ENCODE peak calls at places on chromosomes 2 and 18, in five cellular contexts. R is endodermal cell, Y is stomach, C is astrocyte, V is breast epithelium. K is an unnamed sample.

GRCh38 chr2:44652701-44653100 is 288.8 kb upstream of the SIX3 start:
- DNase-seq in R (no peak), Y (no peak), C (no peak), V (no peak), K (no peak)

GRCh38 chr2:157194097-157194688 is 63.3 kb upstream of the GALNT5 start:
- DNase-seq in R (no peak), Y (no peak), C (peak), V (no peak), K (no peak)

GRCh38 chr2:156192468-156192867 is 140.1 kb downstream of the NR4A2 start:
- DNase-seq in R (no peak), Y (no peak), C (no peak), V (no peak), K (no peak)

GRCh38 chr18:77055429-77056310 is 76.9 kb downstream of the MBP start:
- DNase-seq in R (no peak), Y (peak), C (no peak), V (no peak), K (no peak)

GRCh38 chr2:9739508-9739907 is 103.8 kb upstream of the TAF1B start:
- DNase-seq in R (no peak), Y (peak), C (no peak), V (no peak), K (no peak)

GRCh38 chr2:383888-384287 is 96.0 kb upstream of the ALKAL2 start:
- DNase-seq in R (no peak), Y (no peak), C (no peak), V (no peak), K (no peak)

GRCh38 chr2:96065381-96065930 is 30.7 kb upstream of the GPAT2 start:
- DNase-seq in R (no peak), Y (no peak), C (no peak), V (no peak), K (no peak)

GRCh38 chr2:86393521-86394490 is 47.4 kb upstream of the KDM3A start:
- DNase-seq in R (no peak), Y (peak), C (peak), V (no peak), K (no peak)

GRCh38 chr18:28581503-28582169 is 404.7 kb upstream of the CDH2 start:
- DNase-seq in R (no peak), Y (no peak), C (peak), V (no peak), K (no peak)

GRCh38 chr18:46946656-46947282 is 29.4 kb downstream of the KATNAL2 start:
- DNase-seq in R (peak), Y (peak), C (peak), V (peak), K (peak)

GRCh38 chr2:15797946-15798281 is 142.4 kb upstream of the MYCN start:
- DNase-seq in R (no peak), Y (no peak), C (no peak), V (no peak), K (no peak)

GRCh38 chr18:9736942-9737813 is 29.1 kb downstream of the RAB31 start:
- DNase-seq in R (no peak), Y (no peak), C (peak), V (no peak), K (no peak)

GRCh38 chr2:237561221-237561620 is 5.2 kb upstream of the PRLH start:
- DNase-seq in R (no peak), Y (no peak), C (no peak), V (no peak), K (no peak)

DNA sequence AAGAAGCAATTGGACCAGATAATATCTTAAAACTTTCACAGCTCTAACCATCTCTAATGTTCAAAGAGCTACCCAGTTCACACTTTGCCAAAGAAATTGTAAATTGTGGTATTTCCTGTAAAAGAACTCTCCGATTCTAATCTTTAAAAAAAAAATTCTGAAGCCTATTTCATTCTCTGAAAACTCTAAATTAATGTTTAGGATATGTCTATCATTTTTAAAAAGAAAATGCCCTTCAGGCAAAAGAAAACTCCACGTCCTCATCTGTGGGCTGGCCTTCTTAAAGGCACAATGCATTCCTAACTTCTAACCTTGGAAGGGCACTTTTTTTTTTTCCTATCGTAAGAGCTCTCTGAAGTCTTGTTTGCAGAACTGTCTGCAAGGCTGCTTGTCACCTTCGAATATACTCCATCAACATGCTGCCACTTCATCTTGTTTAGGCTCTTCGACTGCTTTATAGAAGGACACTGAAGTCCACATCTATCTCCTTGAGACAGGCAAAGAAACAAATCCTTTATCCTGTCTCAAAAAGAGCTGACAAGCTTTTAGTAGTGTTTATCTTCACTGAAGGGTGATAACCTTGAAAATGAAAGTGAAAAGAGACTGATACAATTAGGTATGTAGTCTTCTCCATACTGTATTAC is 124.3 kb upstream of the SLC39A10 start:
- DNase-seq in R (no peak), Y (no peak), C (peak), V (no peak), K (no peak)
- H3K27ac ChIP-seq in R (no peak), Y (peak), C (peak), V (no peak), K (no peak)

DNA sequence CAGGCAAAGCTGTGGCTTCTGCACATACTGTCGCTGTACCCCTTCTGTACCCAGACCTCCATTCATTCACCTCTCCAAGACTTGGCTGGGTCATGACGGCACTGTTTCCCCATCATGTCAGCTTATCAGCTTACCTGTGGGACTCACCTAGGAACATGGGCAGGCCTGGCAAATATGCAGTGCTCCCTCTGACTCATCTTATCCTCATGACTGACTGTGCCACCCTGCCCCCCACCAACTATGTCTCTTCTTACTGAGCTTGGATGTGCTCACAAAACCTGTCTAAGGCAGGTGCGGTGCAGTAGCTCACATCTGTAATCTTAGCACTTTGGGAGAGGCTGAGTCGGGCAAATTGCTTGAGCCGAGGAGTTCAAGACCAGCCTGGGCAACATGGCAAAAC is 152.4 kb downstream of the MGAT5 start:
- DNase-seq in R (no peak), Y (peak), C (no peak), V (no peak), K (no peak)
- H3K27ac ChIP-seq in R (no peak), Y (peak), C (no peak), V (no peak), K (no peak)

GRCh38 chr2:26243643-26244478 is 571 bp downstream of the HADHA start:
- DNase-seq in R (no peak), Y (peak), C (peak), V (no peak), K (peak)
- H3K27ac ChIP-seq in R (peak), Y (peak), C (peak), V (peak), K (peak)

GRCh38 chr2:49516427-49516826 is 362.1 kb upstream of the FSHR start:
- DNase-seq in R (no peak), Y (no peak), C (no peak), V (no peak), K (no peak)
- H3K27ac ChIP-seq in R (no peak), Y (no peak), C (no peak), V (no peak), K (no peak)

DNA sequence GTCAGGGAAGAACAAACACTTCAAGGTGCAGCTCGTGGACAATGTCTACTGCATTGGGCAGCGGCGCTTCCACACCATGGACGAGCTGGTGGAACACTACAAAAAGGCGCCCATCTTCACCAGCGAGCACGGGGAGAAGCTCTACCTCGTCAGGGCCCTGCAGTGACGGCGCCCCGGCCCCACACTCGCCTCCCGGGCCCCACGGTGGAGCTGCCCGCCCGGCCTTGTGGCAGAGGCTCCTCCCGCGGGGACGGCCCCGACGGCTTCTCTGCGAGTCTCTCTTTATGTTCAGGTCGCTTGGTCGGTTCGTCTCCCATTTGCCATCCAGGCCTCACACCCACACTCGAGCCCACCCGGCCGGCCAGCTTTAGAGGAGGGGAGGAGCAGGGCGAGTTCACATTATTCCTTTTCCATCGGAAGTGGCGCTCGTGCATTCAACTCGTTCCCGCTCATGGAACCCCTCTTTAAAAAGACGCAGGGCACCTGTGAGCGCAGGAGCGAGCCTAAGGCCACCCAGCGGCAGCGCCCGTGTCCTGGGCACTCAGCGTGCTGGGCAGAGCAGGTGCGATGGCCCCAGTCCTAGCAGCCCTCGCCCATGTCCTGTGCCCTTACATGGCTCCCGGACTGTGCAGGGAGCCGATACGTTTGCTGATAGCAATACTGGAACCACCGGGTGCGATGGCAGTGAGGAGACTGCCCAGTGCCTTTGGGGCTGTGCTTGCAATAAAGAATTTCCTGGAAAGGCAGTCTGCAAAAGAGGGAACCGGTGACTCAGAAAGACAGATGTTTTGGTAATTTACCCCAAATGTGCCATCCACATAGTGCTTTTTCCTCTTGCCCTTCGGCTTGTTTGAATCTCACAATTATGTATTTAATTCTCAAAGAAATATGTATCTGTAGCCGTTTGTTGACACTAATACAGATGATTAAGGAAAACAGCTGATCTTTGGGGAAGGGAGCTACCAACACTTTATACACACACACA is 148.6 kb downstream of the NCK2 start:
- DNase-seq in R (no peak), Y (no peak), C (no peak), V (no peak), K (no peak)
- H3K27ac ChIP-seq in R (no peak), Y (no peak), C (no peak), V (no peak), K (no peak)

DNA sequence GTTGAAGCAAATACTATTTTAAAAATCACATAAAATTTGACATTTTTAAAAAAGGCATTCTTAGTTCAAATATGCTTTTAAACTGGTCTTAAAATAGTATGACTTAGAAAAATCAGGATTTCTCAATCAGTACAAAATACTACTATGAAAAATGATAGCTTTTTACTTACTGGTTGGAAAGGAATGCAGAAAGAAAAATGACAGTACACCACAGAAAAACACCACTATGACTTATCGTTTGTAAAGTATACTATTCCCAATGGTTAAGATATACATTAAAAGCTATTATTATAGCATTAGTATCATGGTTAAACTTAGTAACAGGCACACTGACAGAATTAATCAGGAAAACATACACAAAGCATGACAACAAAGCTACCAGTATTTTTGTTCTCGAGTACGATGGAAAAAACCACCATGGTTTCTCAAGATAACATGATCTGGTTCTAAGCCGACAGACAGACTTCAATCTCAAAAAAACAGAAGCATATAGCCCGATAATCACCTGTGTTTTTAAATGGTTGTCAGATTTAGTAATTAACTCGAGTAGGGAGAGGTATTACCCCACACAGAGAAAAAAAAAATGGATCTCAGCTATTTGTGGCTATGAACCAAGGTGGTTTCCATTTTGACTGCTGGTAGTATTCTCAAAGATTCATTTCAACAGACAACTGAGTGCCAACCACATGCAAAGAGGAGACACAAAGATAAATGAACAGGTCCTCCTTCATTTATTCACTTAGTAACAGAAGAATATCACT is 39.1 kb downstream of the CUL3 start:
- DNase-seq in R (no peak), Y (no peak), C (peak), V (no peak), K (no peak)
- H3K27ac ChIP-seq in R (no peak), Y (no peak), C (peak), V (no peak), K (no peak)